ENCODE peak calls at places on chromosomes 11 and 22, in ten cellular contexts. One of them, this sample, is unnamed.

GRCh38 chr22:44165286-44165874 is 15.3 kb upstream of the PARVG start:
- DNase-seq in CD8-positive, alpha-beta T cell: no peak
- DNase-seq in HL-60: no peak
- DNase-seq in activated CD8-positive, alpha-beta T cell treated with anti-CD3 and anti-CD28 coated beads for 36 hours: no peak
- DNase-seq in IMR-90: no peak
- DNase-seq in pancreas: no peak
- DNase-seq in HepG2: no peak
- DNase-seq in body of pancreas: no peak
- DNase-seq in AG04450: no peak
- DNase-seq in foreskin keratinocyte: no peak
- DNase-seq in this sample: no peak

GRCh38 chr11:126146454-126147192 is 64.8 kb downstream of the RPUSD4 start:
- DNase-seq in pancreas: no peak
- DNase-seq in CD8-positive, alpha-beta T cell: no peak
- DNase-seq in foreskin keratinocyte: no peak
- DNase-seq in AG04450: no peak
- DNase-seq in activated CD8-positive, alpha-beta T cell treated with anti-CD3 and anti-CD28 coated beads for 36 hours: no peak
- DNase-seq in body of pancreas: no peak
- DNase-seq in HepG2: peak
- DNase-seq in HL-60: no peak
- DNase-seq in IMR-90: no peak
- DNase-seq in this sample: no peak

GRCh38 chr22:39627865-39628562 is 57.5 kb downstream of the CACNA1I start:
- DNase-seq in HepG2: no peak
- DNase-seq in foreskin keratinocyte: no peak
- DNase-seq in IMR-90: no peak
- DNase-seq in pancreas: no peak
- DNase-seq in body of pancreas: no peak
- DNase-seq in CD8-positive, alpha-beta T cell: no peak
- DNase-seq in AG04450: no peak
- DNase-seq in HL-60: no peak
- DNase-seq in activated CD8-positive, alpha-beta T cell treated with anti-CD3 and anti-CD28 coated beads for 36 hours: no peak
- DNase-seq in this sample: no peak

GRCh38 chr11:44243633-44244343 is 66.2 kb downstream of the ALX4 start:
- DNase-seq in IMR-90: peak
- DNase-seq in AG04450: no peak
- DNase-seq in HepG2: peak
- DNase-seq in CD8-positive, alpha-beta T cell: no peak
- DNase-seq in foreskin keratinocyte: no peak
- DNase-seq in HL-60: no peak
- DNase-seq in body of pancreas: peak
- DNase-seq in activated CD8-positive, alpha-beta T cell treated with anti-CD3 and anti-CD28 coated beads for 36 hours: no peak
- DNase-seq in pancreas: no peak
- DNase-seq in this sample: no peak

GRCh38 chr11:68350759-68351449 is 38.5 kb downstream of the LRP5 start:
- DNase-seq in foreskin keratinocyte: no peak
- DNase-seq in HL-60: no peak
- DNase-seq in HepG2: no peak
- DNase-seq in CD8-positive, alpha-beta T cell: no peak
- DNase-seq in pancreas: no peak
- DNase-seq in AG04450: no peak
- DNase-seq in IMR-90: no peak
- DNase-seq in body of pancreas: no peak
- DNase-seq in activated CD8-positive, alpha-beta T cell treated with anti-CD3 and anti-CD28 coated beads for 36 hours: no peak
- DNase-seq in this sample: no peak

GRCh38 chr22:23263651-23264555 is 83.6 kb downstream of the BCR start:
- DNase-seq in activated CD8-positive, alpha-beta T cell treated with anti-CD3 and anti-CD28 coated beads for 36 hours: peak
- DNase-seq in CD8-positive, alpha-beta T cell: peak
- DNase-seq in HL-60: peak
- DNase-seq in HepG2: no peak
- DNase-seq in foreskin keratinocyte: no peak
- DNase-seq in pancreas: no peak
- DNase-seq in IMR-90: no peak
- DNase-seq in AG04450: no peak
- DNase-seq in body of pancreas: peak
- DNase-seq in this sample: no peak

GRCh38 chr11:1876361-1877063 is 15.2 kb downstream of the PRR33 start:
- DNase-seq in CD8-positive, alpha-beta T cell: no peak
- DNase-seq in HL-60: no peak
- DNase-seq in pancreas: peak
- DNase-seq in foreskin keratinocyte: peak
- DNase-seq in activated CD8-positive, alpha-beta T cell treated with anti-CD3 and anti-CD28 coated beads for 36 hours: peak
- DNase-seq in body of pancreas: peak
- DNase-seq in HepG2: peak
- DNase-seq in IMR-90: no peak
- DNase-seq in AG04450: no peak
- DNase-seq in this sample: no peak

GRCh38 chr22:29108137-29108536 is 35.3 kb downstream of the KREMEN1 start:
- DNase-seq in body of pancreas: no peak
- DNase-seq in IMR-90: peak
- DNase-seq in HepG2: no peak
- DNase-seq in foreskin keratinocyte: peak
- DNase-seq in activated CD8-positive, alpha-beta T cell treated with anti-CD3 and anti-CD28 coated beads for 36 hours: no peak
- DNase-seq in AG04450: no peak
- DNase-seq in CD8-positive, alpha-beta T cell: no peak
- DNase-seq in pancreas: no peak
- DNase-seq in HL-60: no peak
- DNase-seq in this sample: no peak

DNA sequence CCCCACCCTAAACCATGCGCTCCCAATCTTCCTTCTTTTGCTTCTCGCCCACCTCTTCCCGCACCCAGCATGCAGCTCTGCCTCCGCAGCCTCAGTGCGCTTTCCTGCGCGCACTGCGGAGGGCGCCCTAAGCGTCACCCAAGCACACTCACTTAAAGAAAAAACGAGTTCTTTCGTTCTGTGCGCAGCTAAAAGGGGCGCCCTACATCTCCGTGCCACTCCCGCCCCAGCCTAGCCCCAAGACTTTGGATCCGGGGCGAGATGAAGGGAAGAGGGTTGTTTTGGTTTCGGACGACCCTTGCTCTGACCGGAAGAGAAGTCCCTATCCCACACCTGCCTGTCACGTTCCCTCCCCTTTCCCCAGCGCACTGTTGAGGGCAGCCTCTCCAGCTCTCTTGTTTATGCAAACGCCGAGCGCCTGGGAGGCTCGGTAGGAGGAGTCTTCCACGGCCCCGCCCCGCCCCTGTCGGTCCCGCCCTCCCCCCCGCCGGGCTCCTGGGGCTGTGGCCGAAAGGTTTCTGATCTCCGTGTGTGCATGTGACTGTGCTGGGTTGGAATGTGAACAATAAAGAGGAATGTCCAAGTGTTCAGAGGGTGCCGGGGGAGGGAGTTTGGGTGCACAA is 5.3 kb downstream of the VSIG2 start:
- DNase-seq in body of pancreas: peak
- DNase-seq in pancreas: peak
- DNase-seq in AG04450: peak
- DNase-seq in HepG2: peak
- DNase-seq in activated CD8-positive, alpha-beta T cell treated with anti-CD3 and anti-CD28 coated beads for 36 hours: peak
- DNase-seq in CD8-positive, alpha-beta T cell: peak
- DNase-seq in foreskin keratinocyte: peak
- DNase-seq in IMR-90: peak
- DNase-seq in HL-60: peak
- DNase-seq in this sample: peak
- TF ChIP-seq CTCF in body of pancreas: peak
- TF ChIP-seq CTCF in pancreas: peak
- TF ChIP-seq CTCF in AG04450: peak
- TF ChIP-seq CTCF in HepG2: peak
- TF ChIP-seq CTCF in activated CD8-positive, alpha-beta T cell treated with anti-CD3 and anti-CD28 coated beads for 36 hours: no peak
- TF ChIP-seq CTCF in CD8-positive, alpha-beta T cell: peak
- TF ChIP-seq CTCF in foreskin keratinocyte: peak
- TF ChIP-seq CTCF in IMR-90: peak
- TF ChIP-seq CTCF in HL-60: peak
- TF ChIP-seq CTCF in this sample: peak

DNA sequence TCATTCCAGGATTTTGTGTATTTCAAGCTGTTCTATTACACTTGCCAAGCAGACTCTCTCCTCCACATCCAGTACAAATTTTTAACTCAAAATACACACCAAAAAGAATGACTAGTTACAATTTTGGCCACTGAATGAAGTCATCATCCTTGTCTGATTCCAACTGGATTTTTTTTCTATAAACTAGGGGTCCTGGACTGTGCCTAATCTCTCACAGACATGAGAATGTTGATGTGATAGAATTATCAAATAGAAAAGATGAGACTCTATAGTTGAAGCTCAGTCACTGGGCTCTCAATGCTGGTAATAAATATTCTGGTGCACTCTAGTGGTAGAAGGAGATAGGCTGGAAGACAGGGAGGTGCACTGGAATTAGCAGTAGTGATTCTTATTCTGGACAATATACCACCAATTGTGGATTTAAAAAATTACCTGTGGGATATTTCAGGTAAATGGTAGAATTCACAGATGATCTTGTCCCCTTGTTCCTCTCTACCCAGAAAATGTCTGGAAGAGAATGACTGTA is 85.7 kb downstream of the FANCF start:
- DNase-seq in IMR-90: peak
- DNase-seq in body of pancreas: peak
- DNase-seq in foreskin keratinocyte: no peak
- DNase-seq in pancreas: no peak
- DNase-seq in CD8-positive, alpha-beta T cell: no peak
- DNase-seq in HepG2: peak
- DNase-seq in activated CD8-positive, alpha-beta T cell treated with anti-CD3 and anti-CD28 coated beads for 36 hours: no peak
- DNase-seq in HL-60: no peak
- DNase-seq in AG04450: no peak
- DNase-seq in this sample: no peak
- TF ChIP-seq CTCF in IMR-90: peak
- TF ChIP-seq CTCF in body of pancreas: peak
- TF ChIP-seq CTCF in foreskin keratinocyte: peak
- TF ChIP-seq CTCF in pancreas: peak
- TF ChIP-seq CTCF in CD8-positive, alpha-beta T cell: peak
- TF ChIP-seq CTCF in HepG2: peak
- TF ChIP-seq CTCF in activated CD8-positive, alpha-beta T cell treated with anti-CD3 and anti-CD28 coated beads for 36 hours: no peak
- TF ChIP-seq CTCF in HL-60: no peak
- TF ChIP-seq CTCF in AG04450: peak
- TF ChIP-seq CTCF in this sample: peak

GRCh38 chr22:33923033-33923432 is 2.8 kb upstream of the LARGE1 start:
- DNase-seq in foreskin keratinocyte: no peak
- DNase-seq in HL-60: no peak
- DNase-seq in IMR-90: peak
- DNase-seq in CD8-positive, alpha-beta T cell: no peak
- DNase-seq in body of pancreas: no peak
- DNase-seq in HepG2: no peak
- DNase-seq in activated CD8-positive, alpha-beta T cell treated with anti-CD3 and anti-CD28 coated beads for 36 hours: no peak
- DNase-seq in AG04450: no peak
- DNase-seq in pancreas: no peak
- DNase-seq in this sample: no peak

GRCh38 chr22:33925194-33925593 is 4.9 kb upstream of the LARGE1 start:
- DNase-seq in pancreas: no peak
- DNase-seq in body of pancreas: no peak
- DNase-seq in IMR-90: no peak
- DNase-seq in foreskin keratinocyte: no peak
- DNase-seq in CD8-positive, alpha-beta T cell: no peak
- DNase-seq in HL-60: no peak
- DNase-seq in AG04450: no peak
- DNase-seq in HepG2: no peak
- DNase-seq in activated CD8-positive, alpha-beta T cell treated with anti-CD3 and anti-CD28 coated beads for 36 hours: no peak
- DNase-seq in this sample: no peak

GRCh38 chr22:33921576-33922181 is 1.4 kb upstream of the LARGE1 start:
- DNase-seq in AG04450: peak
- DNase-seq in CD8-positive, alpha-beta T cell: no peak
- DNase-seq in pancreas: peak
- DNase-seq in foreskin keratinocyte: peak
- DNase-seq in IMR-90: peak
- DNase-seq in HepG2: peak
- DNase-seq in body of pancreas: peak
- DNase-seq in HL-60: no peak
- DNase-seq in activated CD8-positive, alpha-beta T cell treated with anti-CD3 and anti-CD28 coated beads for 36 hours: peak
- DNase-seq in this sample: peak

GRCh38 chr22:33922268-33922667 is 2.0 kb upstream of the LARGE1 start:
- DNase-seq in HL-60: no peak
- DNase-seq in IMR-90: peak
- DNase-seq in pancreas: no peak
- DNase-seq in foreskin keratinocyte: no peak
- DNase-seq in AG04450: no peak
- DNase-seq in body of pancreas: peak
- DNase-seq in CD8-positive, alpha-beta T cell: no peak
- DNase-seq in activated CD8-positive, alpha-beta T cell treated with anti-CD3 and anti-CD28 coated beads for 36 hours: peak
- DNase-seq in HepG2: peak
- DNase-seq in this sample: no peak

DNA sequence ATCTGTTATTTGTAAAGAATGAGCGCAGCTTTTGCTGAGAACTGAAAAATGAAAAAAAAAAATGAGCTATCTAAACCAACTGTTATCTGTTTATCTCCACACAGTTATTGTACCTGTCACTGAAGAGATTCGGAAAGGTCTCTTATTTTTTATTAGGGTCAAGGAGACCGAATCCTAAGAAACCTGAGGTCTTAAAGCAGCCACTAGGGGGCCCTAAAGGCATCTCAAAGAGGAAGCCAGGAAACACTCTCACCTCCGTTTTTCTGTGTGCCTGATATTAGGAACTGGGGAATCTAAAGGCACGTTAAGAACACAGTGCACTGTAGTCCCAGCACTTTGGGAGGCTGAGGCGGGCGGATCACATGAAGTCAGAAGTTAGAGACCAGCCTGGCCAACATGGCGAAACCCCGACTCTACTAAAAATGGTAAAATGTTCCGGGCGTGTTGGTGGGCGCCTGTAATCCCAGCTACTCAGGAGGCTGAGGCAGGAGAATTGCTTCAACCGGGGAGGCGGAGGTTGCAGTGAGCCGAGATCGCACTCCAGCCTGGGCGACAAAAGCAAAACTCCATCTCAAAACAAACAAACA is 3.5 kb upstream of the LARGE1 start:
- DNase-seq in AG04450: peak
- DNase-seq in HepG2: peak
- DNase-seq in foreskin keratinocyte: no peak
- DNase-seq in CD8-positive, alpha-beta T cell: no peak
- DNase-seq in IMR-90: peak
- DNase-seq in activated CD8-positive, alpha-beta T cell treated with anti-CD3 and anti-CD28 coated beads for 36 hours: peak
- DNase-seq in HL-60: peak
- DNase-seq in pancreas: peak
- DNase-seq in body of pancreas: peak
- DNase-seq in this sample: peak
- TF ChIP-seq CTCF in AG04450: peak
- TF ChIP-seq CTCF in HepG2: peak
- TF ChIP-seq CTCF in foreskin keratinocyte: peak
- TF ChIP-seq CTCF in CD8-positive, alpha-beta T cell: no peak
- TF ChIP-seq CTCF in IMR-90: peak
- TF ChIP-seq CTCF in activated CD8-positive, alpha-beta T cell treated with anti-CD3 and anti-CD28 coated beads for 36 hours: peak
- TF ChIP-seq CTCF in HL-60: peak
- TF ChIP-seq CTCF in pancreas: peak
- TF ChIP-seq CTCF in body of pancreas: peak
- TF ChIP-seq CTCF in this sample: peak

GRCh38 chr11:31883435-31883834 is 72.3 kb upstream of the PAX6 start:
- DNase-seq in IMR-90: no peak
- DNase-seq in body of pancreas: no peak
- DNase-seq in foreskin keratinocyte: no peak
- DNase-seq in HL-60: no peak
- DNase-seq in HepG2: no peak
- DNase-seq in CD8-positive, alpha-beta T cell: no peak
- DNase-seq in pancreas: no peak
- DNase-seq in activated CD8-positive, alpha-beta T cell treated with anti-CD3 and anti-CD28 coated beads for 36 hours: no peak
- DNase-seq in AG04450: no peak
- DNase-seq in this sample: no peak

GRCh38 chr11:31881825-31882224 is 70.7 kb upstream of the PAX6 start:
- DNase-seq in pancreas: no peak
- DNase-seq in foreskin keratinocyte: no peak
- DNase-seq in CD8-positive, alpha-beta T cell: no peak
- DNase-seq in AG04450: no peak
- DNase-seq in activated CD8-positive, alpha-beta T cell treated with anti-CD3 and anti-CD28 coated beads for 36 hours: no peak
- DNase-seq in HepG2: no peak
- DNase-seq in IMR-90: no peak
- DNase-seq in HL-60: no peak
- DNase-seq in body of pancreas: no peak
- DNase-seq in this sample: no peak

GRCh38 chr11:31882951-31883392 is 71.8 kb upstream of the PAX6 start:
- DNase-seq in pancreas: no peak
- DNase-seq in HL-60: no peak
- DNase-seq in foreskin keratinocyte: no peak
- DNase-seq in CD8-positive, alpha-beta T cell: no peak
- DNase-seq in HepG2: no peak
- DNase-seq in body of pancreas: no peak
- DNase-seq in IMR-90: no peak
- DNase-seq in AG04450: no peak
- DNase-seq in activated CD8-positive, alpha-beta T cell treated with anti-CD3 and anti-CD28 coated beads for 36 hours: no peak
- DNase-seq in this sample: no peak

GRCh38 chr11:31884080-31884479 is 73.0 kb upstream of the PAX6 start:
- DNase-seq in body of pancreas: no peak
- DNase-seq in HepG2: no peak
- DNase-seq in CD8-positive, alpha-beta T cell: no peak
- DNase-seq in pancreas: no peak
- DNase-seq in HL-60: no peak
- DNase-seq in foreskin keratinocyte: no peak
- DNase-seq in IMR-90: no peak
- DNase-seq in activated CD8-positive, alpha-beta T cell treated with anti-CD3 and anti-CD28 coated beads for 36 hours: no peak
- DNase-seq in AG04450: no peak
- DNase-seq in this sample: no peak

DNA sequence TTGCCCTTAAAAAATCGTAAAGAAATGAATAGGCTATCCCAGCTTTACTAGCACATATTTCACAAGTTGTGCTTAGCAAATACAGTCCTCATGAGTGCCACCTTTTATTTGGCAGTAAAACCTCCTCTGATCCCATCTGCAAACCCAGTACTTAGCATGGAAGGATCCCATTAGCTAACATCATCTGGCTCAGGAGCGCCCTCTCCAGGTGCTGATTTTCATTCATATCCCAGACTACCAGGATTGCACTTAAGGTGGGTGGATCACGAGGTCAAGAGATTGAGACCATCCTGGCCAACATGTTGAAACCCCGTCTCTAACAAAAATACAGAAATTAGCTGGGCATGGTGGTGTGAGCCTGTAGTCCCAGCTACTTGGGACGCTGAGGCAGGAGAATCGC is 76.1 kb upstream of the PAX6 start:
- DNase-seq in HepG2: no peak
- DNase-seq in activated CD8-positive, alpha-beta T cell treated with anti-CD3 and anti-CD28 coated beads for 36 hours: peak
- DNase-seq in AG04450: no peak
- DNase-seq in IMR-90: no peak
- DNase-seq in HL-60: no peak
- DNase-seq in foreskin keratinocyte: no peak
- DNase-seq in CD8-positive, alpha-beta T cell: no peak
- DNase-seq in pancreas: no peak
- DNase-seq in body of pancreas: no peak
- DNase-seq in this sample: no peak
- TF ChIP-seq CTCF in HepG2: peak
- TF ChIP-seq CTCF in activated CD8-positive, alpha-beta T cell treated with anti-CD3 and anti-CD28 coated beads for 36 hours: no peak
- TF ChIP-seq CTCF in AG04450: no peak
- TF ChIP-seq CTCF in IMR-90: no peak
- TF ChIP-seq CTCF in HL-60: no peak
- TF ChIP-seq CTCF in foreskin keratinocyte: peak
- TF ChIP-seq CTCF in CD8-positive, alpha-beta T cell: no peak
- TF ChIP-seq CTCF in pancreas: no peak
- TF ChIP-seq CTCF in body of pancreas: no peak
- TF ChIP-seq CTCF in this sample: peak